ENCODE peak calls at places on chromosomes 6 and 20, in four cellular contexts. I is H9, F is IMR-90, V is HepG2. U is an unnamed sample.

GRCh38 chr6:43508481-43509141 is 1.5 kb downstream of the LRRC73 start:
- DNase-seq in I (no peak), F (no peak), V (no peak), U (peak; percentile 46)

GRCh38 chr6:117264487-117265424 is 602 bp upstream of the VGLL2 start:
- DNase-seq in I (peak; percentile 39), F (no peak), V (no peak), U (no peak)

GRCh38 chr6:80991316-80991715 is 761.2 kb downstream of the TENT5A start:
- DNase-seq in I (no peak), F (no peak), V (no peak), U (no peak)

GRCh38 chr6:57021086-57021720 is 25.3 kb upstream of the KIAA1586 start:
- DNase-seq in I (no peak), F (peak; percentile 64), V (peak; percentile 46), U (peak; percentile 77)

GRCh38 chr20:23441850-23442313 is 2.4 kb downstream of the CSTL1 start:
- DNase-seq in I (peak; percentile 92), F (peak; percentile 72), V (peak; percentile 84), U (peak; percentile 92)

GRCh38 chr6:35637911-35638310 is 50.8 kb downstream of the FKBP5 start:
- DNase-seq in I (no peak), F (no peak), V (no peak), U (peak; percentile 22)

GRCh38 chr20:59830107-59831023 is 103.1 kb downstream of the SYCP2 start:
- DNase-seq in I (no peak), F (no peak), V (no peak), U (no peak)

GRCh38 chr20:59772373-59772705 is 161.1 kb downstream of the SYCP2 start:
- DNase-seq in I (no peak), F (no peak), V (no peak), U (no peak)

GRCh38 chr6:120935007-120935406 is 399.3 kb downstream of the TBC1D32 start:
- DNase-seq in I (no peak), F (no peak), V (no peak), U (no peak)

GRCh38 chr6:148983986-148984385 is 237.2 kb downstream of the UST start:
- DNase-seq in I (no peak), F (peak; percentile 64), V (no peak), U (no peak)

GRCh38 chr6:42158631-42159030 is 14.5 kb upstream of the GUCA1A start:
- DNase-seq in I (no peak), F (no peak), V (no peak), U (no peak)

GRCh38 chr20:62523473-62524203 is 47.8 kb upstream of the GATA5 start:
- DNase-seq in I (peak; percentile 80), F (no peak), V (peak; percentile 80), U (peak; percentile 69)

GRCh38 chr20:8647868-8648495 is 420.9 kb upstream of the PLCB4 start:
- DNase-seq in I (no peak), F (no peak), V (no peak), U (no peak)

GRCh38 chr20:46268131-46268611 is 40.1 kb downstream of the CDH22 start:
- DNase-seq in I (no peak), F (no peak), V (no peak), U (no peak)

GRCh38 chr20:24470782-24471582 is 1.6 kb downstream of the SYNDIG1 start:
- DNase-seq in I (peak; percentile 50), F (no peak), V (no peak), U (no peak)

GRCh38 chr20:17712708-17713107 is 12.9 kb downstream of the BANF2 start:
- DNase-seq in I (no peak), F (peak; percentile 84), V (no peak), U (no peak)

GRCh38 chr20:43322851-43323250 is 133.1 kb upstream of the PTPRT start:
- DNase-seq in I (no peak), F (peak; percentile 1), V (no peak), U (no peak)

GRCh38 chr6:30554962-30555361 is 1.3 kb downstream of the GNL1 start:
- DNase-seq in I (no peak), F (peak; percentile 5), V (no peak), U (peak; percentile 45)

GRCh38 chr6:16470502-16471221 is 232.3 kb downstream of the GMPR start:
- DNase-seq in I (no peak), F (no peak), V (no peak), U (peak; percentile 47)

GRCh38 chr6:158938811-158939254 is 61.2 kb downstream of the RSPH3 start:
- DNase-seq in I (peak; percentile 71), F (no peak), V (no peak), U (peak; percentile 64)

GRCh38 chr6:132236744-132237143 is 164.5 kb downstream of the MOXD1 start:
- DNase-seq in I (no peak), F (peak; percentile 51), V (no peak), U (no peak)

GRCh38 chr6:4180653-4181255 is 45.4 kb upstream of the ECI2 start:
- DNase-seq in I (no peak), F (peak; percentile 63), V (peak; percentile 36), U (peak; percentile 83)

GRCh38 chr6:5261545-5262109 is 314 bp downstream of the FARS2 start:
- DNase-seq in I (no peak), F (no peak), V (no peak), U (no peak)

GRCh38 chr20:34512955-34513419 is 3.2 kb upstream of the DYNLRB1 start:
- DNase-seq in I (no peak), F (no peak), V (no peak), U (no peak)

GRCh38 chr6:88599561-88599960 is 363.9 kb downstream of the RNGTT start:
- DNase-seq in I (peak; percentile 69), F (no peak), V (peak; percentile 13), U (peak; percentile 89)

GRCh38 chr6:115932481-115932880 is 128.2 kb downstream of the FRK start:
- DNase-seq in I (no peak), F (no peak), V (no peak), U (no peak)

GRCh38 chr20:9407805-9408421 is 106.5 kb upstream of the LAMP5 start:
- DNase-seq in I (peak; percentile 63), F (peak; percentile 78), V (peak; percentile 65), U (peak; percentile 87)

GRCh38 chr20:5806457-5807263 is 56.5 kb downstream of the SHLD1 start:
- DNase-seq in I (no peak), F (no peak), V (peak; percentile 38), U (no peak)

GRCh38 chr6:163834226-163834970 is 419.9 kb downstream of the QKI start:
- DNase-seq in I (peak; percentile 37), F (no peak), V (no peak), U (no peak)

GRCh38 chr20:42179768-42180167 is 561.6 kb upstream of the CHD6 start:
- DNase-seq in I (peak; percentile 36), F (no peak), V (no peak), U (no peak)

GRCh38 chr6:3757241-3757641 is 5.7 kb upstream of the PXDC1 start:
- DNase-seq in I (no peak), F (no peak), V (no peak), U (no peak)

GRCh38 chr6:119128252-119128912 is 49.9 kb upstream of the FAM184A start:
- DNase-seq in I (no peak), F (no peak), V (no peak), U (no peak)
- H2AFZ ChIP-seq in I (no peak overlapping the region), F (no peak overlapping the region), V (no peak overlapping the region), U (no peak overlapping the region)

GRCh38 chr20:48295966-48296421 is 510.7 kb upstream of the SULF2 start:
- DNase-seq in I (no peak), F (peak; percentile 76), V (peak; percentile 41), U (no peak)
- H3K9ac ChIP-seq in I (no peak overlapping the region), F (no peak overlapping the region), V (no peak overlapping the region), U (no peak overlapping the region)

GRCh38 chr6:119328254-119328653 is 21.3 kb downstream of the MAN1A1 start:
- DNase-seq in I (no peak), F (no peak), V (no peak), U (no peak)
- H3K27ac ChIP-seq in I (no peak overlapping the region), F (no peak overlapping the region), V (no peak overlapping the region), U (no peak overlapping the region)

GRCh38 chr6:112956696-112957525 is 609.8 kb downstream of the RFPL4B start:
- DNase-seq in I (no peak), F (peak; percentile 95), V (no peak), U (no peak)
- H2AFZ ChIP-seq in I (no peak overlapping the region), F (peak overlapping the region; percentile 3), V (no peak overlapping the region), U (no peak overlapping the region)

DNA sequence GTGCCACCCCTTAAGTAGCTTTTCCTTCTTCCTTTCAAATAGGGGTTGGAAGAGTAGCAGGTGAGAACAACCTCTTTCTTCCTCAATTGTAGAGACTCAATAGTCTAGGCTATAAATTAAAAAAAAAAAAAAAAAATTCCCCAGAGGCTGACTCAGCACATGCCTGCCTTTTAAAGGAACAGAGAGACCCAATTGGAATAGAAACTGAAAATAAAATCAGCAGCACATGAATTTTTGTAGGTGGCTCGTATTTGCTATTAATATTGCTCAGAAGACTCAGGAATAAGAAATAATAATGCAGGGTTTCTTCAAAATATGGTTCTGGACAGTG is 19.3 kb downstream of the TOP1 start:
- DNase-seq in I (no peak), F (no peak), V (no peak), U (peak; percentile 80)
- H3K9ac ChIP-seq in I (no peak overlapping the region), F (no peak overlapping the region), V (no peak overlapping the region), U (peak overlapping the region; percentile 9)

GRCh38 chr6:33124947-33125346 is 49.2 kb downstream of the HLA-DPB1 start:
- DNase-seq in I (no peak), F (no peak), V (no peak), U (no peak)
- H3K27ac ChIP-seq in I (peak overlapping the region; percentile 54), F (no peak overlapping the region), V (no peak overlapping the region), U (no peak overlapping the region)

DNA sequence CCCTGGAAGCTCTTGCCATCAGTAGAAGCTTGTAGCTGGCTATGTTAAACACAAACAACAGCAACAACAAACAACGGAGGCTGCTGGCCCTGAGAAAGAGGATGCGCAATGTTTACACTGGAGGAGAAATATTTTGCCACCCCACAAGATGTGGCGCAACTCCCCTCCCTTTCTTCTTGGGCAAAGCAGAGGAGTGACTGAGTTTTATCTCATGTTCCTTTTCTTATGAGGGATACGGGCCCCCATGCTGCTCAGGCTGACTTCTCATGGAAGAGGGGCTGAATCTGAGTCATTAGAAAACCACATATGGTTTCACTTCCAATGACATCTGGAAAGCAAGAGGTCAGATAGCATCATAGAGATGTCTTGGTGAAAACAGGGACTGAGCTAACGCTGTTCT is 75.9 kb upstream of the HDDC2 start:
- DNase-seq in I (no peak), F (peak; percentile 17), V (no peak), U (no peak)
- H2AFZ ChIP-seq in I (no peak overlapping the region), F (no peak overlapping the region), V (no peak overlapping the region), U (no peak overlapping the region)

DNA sequence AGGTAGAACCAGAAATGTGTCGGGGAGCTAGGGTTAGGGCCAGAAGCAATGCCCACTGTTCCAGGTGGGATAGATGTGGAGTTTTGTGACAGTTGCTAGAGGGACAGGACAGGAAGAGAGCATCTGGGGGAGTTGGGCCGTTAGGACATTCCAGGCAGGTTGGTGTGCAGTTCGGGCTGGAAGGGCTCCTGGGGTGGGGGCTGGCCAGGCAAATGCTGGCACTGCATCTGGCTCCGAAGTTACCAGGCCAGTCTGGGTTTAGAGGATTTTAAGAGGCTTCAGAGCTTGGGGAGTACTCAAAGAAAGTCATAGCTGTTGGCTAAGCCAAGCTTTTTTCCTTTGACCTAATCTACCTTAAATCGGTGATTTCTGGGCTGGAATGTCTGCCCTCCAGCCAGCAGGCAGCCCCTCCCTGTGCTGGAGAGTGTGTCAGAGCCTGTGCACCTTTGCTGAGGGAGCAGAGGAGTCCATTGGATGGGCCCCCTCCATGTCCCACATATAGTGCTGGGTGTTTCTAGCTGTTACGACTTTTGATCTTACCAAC is 20.8 kb downstream of the PLCG1 start:
- DNase-seq in I (no peak), F (no peak), V (no peak), U (no peak)
- H3K9ac ChIP-seq in I (no peak overlapping the region), F (no peak overlapping the region), V (no peak overlapping the region), U (no peak overlapping the region)